ENCODE peak calls at places on chromosomes 1 and 21, in four cellular contexts. F, U, W and D are unnamed samples.

GRCh38 chr21:19995253-19995652 is 1003.0 kb upstream of the NCAM2 start:
- DNase-seq in F (no peak), U (no peak), W (no peak), D (no peak)

GRCh38 chr1:33130297-33130696 is 49.3 kb downstream of the AZIN2 start:
- DNase-seq in F (peak; percentile 23), U (peak; percentile 64), W (no peak), D (no peak)

GRCh38 chr1:175191654-175192053 is 922 bp downstream of the KIAA0040 start:
- DNase-seq in F (no peak), U (no peak), W (no peak), D (no peak)

GRCh38 chr1:89657886-89658285 is 25.0 kb downstream of the LRRC8C start:
- DNase-seq in F (no peak), U (peak; percentile 51), W (no peak), D (peak; percentile 56)

GRCh38 chr1:26994020-26994745 is 691 bp downstream of the TRNP1 start:
- DNase-seq in F (peak; percentile 67), U (no peak), W (no peak), D (no peak)

GRCh38 chr1:166785987-166786386 is 53.3 kb upstream of the POGK start:
- DNase-seq in F (no peak), U (no peak), W (no peak), D (no peak)

GRCh38 chr1:86687595-86687994 is 16.8 kb upstream of the SH3GLB1 start:
- DNase-seq in F (no peak), U (no peak), W (no peak), D (no peak)

GRCh38 chr1:46153732-46154131 is 21.2 kb upstream of the TSPAN1 start:
- DNase-seq in F (no peak), U (no peak), W (no peak), D (no peak)

GRCh38 chr1:3000214-3000613 is 21.1 kb upstream of the ACTRT2 start:
- DNase-seq in F (no peak), U (no peak), W (no peak), D (no peak)

GRCh38 chr1:158027485-158027884 is 34.0 kb downstream of the KIRREL1 start:
- DNase-seq in F (no peak), U (no peak), W (no peak), D (no peak)

GRCh38 chr1:17587693-17588047 is 48.2 kb downstream of the ARHGEF10L start:
- DNase-seq in F (peak; percentile 88), U (peak; percentile 68), W (no peak), D (no peak)

GRCh38 chr1:170864238-170864637 is 71.1 kb upstream of the MROH9 start:
- DNase-seq in F (no peak), U (peak; percentile 3), W (no peak), D (no peak)

GRCh38 chr1:22122273-22123070 is 20.4 kb downstream of the WNT4 start:
- DNase-seq in F (no peak), U (no peak), W (no peak), D (no peak)

GRCh38 chr1:178262101-178262500 is 168.2 kb downstream of the RASAL2 start:
- DNase-seq in F (no peak), U (peak; percentile 92), W (no peak), D (no peak)

GRCh38 chr1:38463074-38463473 is 396.5 kb downstream of the RRAGC start:
- DNase-seq in F (no peak), U (no peak), W (no peak), D (no peak)

GRCh38 chr1:38465463-38465862 is 394.1 kb downstream of the RRAGC start:
- DNase-seq in F (no peak), U (no peak), W (no peak), D (no peak)

GRCh38 chr1:38464071-38464661 is 395.4 kb downstream of the RRAGC start:
- DNase-seq in F (no peak), U (no peak), W (no peak), D (no peak)

DNA sequence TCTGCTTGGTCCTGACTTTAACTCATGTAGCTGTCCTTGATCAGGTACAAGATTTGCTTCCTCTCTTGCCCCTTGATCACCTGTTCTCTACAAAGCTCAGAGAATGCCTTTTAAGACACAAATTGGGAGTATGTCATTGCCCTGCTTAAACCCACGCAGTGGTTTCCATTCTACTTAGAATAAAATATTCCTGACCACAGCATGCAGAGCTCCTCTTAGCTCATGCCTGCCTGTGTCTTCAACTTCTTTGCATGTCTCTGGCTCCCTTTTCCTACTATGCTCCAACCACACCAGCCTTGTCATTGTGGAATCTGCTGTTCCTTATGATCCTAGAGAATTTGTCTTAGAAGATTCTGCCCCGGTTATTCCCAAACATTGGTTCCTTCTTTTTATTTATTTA is 393.1 kb downstream of the RRAGC start:
- DNase-seq in F (no peak), U (no peak), W (no peak), D (no peak)
- TF ChIP-seq CTCF in F (no peak), U (no peak), W (no peak), D (no peak)

DNA sequence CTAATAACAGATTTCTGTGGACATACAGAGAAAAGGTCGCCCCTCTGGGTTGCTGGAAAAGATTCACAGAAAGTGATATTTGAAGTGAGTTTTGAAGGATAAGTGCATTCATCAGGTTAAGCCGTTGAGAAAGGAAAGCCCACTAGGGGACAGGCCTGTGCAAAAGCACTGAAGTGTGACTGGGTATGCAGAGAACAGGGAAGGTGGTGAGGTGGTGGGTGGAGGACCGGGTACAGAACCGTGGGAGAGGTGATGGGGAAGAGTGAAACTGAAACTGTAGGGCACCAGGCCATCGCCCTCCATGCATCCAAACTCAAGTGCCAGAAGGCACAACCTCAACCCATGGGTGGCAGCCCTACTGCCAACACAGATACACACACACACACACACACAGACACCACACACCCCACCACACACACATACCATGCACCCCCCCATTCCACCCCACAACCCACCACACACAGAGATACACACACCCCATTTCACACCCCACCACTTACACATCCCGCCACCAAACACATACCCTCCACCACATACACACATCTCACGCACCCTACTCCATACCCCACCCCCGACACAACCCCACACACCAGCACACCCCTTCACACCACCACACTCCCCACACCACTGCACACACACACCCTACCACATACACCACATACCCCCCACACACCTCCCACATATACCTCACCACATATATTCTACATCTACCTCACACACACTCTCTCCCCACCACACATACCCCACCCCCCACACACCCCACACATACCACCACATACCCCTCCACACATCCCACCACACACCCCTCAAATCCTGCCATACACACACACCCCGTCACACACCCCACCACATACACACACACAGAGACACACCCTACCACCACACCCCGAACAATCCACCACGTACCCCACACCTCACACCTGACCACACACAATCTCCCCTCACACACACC is 59.0 kb downstream of the TSEN15 start:
- DNase-seq in F (no peak), U (no peak), W (no peak), D (no peak)
- TF ChIP-seq CTCF in F (peak; percentile 66), U (no peak), W (no peak), D (peak; percentile 11)

GRCh38 chr1:183472488-183473285 is at the start of gene SMG7:
- DNase-seq in F (no peak), U (peak; percentile 12), W (no peak), D (no peak)
- TF ChIP-seq CTCF in F (no peak), U (no peak), W (no peak), D (no peak)

DNA sequence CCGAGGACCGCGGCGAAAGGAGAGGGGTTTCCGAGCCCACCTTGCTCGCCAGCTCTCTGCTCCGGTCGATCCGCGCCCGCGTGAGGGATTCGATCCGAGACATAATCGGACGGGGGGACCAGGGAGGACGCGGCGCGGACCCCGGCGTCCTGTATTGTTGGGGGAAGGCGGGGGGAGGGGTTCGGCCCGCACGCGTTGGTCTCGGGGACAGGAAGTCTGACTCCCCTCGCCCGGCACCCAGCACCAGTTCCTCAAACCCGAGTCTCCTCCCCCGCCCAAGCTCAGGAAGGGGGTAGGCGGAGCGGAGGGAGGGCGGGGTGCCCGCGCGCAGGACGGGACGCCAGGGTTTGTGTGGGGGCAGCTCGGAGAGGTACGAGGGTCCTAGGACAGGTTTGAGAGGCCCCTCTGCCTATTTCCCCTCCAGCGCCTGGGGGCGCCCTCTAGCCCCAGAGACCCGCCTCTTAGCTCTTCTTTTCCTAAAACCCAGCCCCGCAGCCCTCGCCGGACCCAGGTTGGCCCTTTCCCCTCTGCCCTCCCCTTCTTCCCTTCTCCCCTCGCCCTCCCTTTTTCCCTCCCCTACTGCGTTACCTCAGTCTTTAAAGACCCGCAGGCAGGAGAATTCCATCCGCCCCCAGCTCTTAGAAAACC is at the start of gene ARHGEF2:
- DNase-seq in F (peak; percentile 94), U (peak; percentile 64), W (peak; percentile 83), D (peak; percentile 91)
- TF ChIP-seq CTCF in F (peak; percentile 76), U (peak; percentile 30), W (no peak), D (peak; percentile 39)